ENCODE peak calls at places on chromosome 2, in ten cellular contexts. W is BE2C, O is astrocyte of the spinal cord, B is upper lobe of right lung, Z is AG04449, S is OCI-LY7, U is right atrium auricular region, T is neural progenitor cell, D is mucosa of descending colon, Q is tibial artery. P is an unnamed sample.

GRCh38 chr2:75574106-75574505 is 13.4 kb upstream of the EVA1A start:
- DNase-seq in W (no peak), O (no peak), B (no peak), Z (no peak), S (no peak), U (no peak), T (no peak), D (no peak), Q (no peak), P (no peak)

GRCh38 chr2:233487748-233488345 is 78.7 kb downstream of the USP40 start:
- DNase-seq in W (no peak), O (no peak), B (no peak), Z (no peak), S (no peak), U (no peak), T (no peak), D (no peak), Q (no peak), P (peak)

GRCh38 chr2:155546715-155547555 is 785.6 kb downstream of the NR4A2 start:
- DNase-seq in W (peak), O (peak), B (no peak), Z (no peak), S (no peak), U (no peak), T (no peak), D (no peak), Q (no peak), P (no peak)

GRCh38 chr2:120877409-120877808 is 141.7 kb downstream of the GLI2 start:
- DNase-seq in W (no peak), O (no peak), B (no peak), Z (no peak), S (no peak), U (no peak), T (no peak), D (no peak), Q (no peak), P (no peak)

GRCh38 chr2:200677721-200678532 is 92.1 kb downstream of the AOX1 start:
- DNase-seq in W (no peak), O (peak), B (no peak), Z (no peak), S (no peak), U (peak), T (no peak), D (no peak), Q (peak), P (peak)

GRCh38 chr2:51013060-51013746 is 18.7 kb downstream of the NRXN1 start:
- DNase-seq in W (no peak), O (no peak), B (peak), Z (no peak), S (peak), U (no peak), T (peak), D (peak), Q (no peak), P (peak)

GRCh38 chr2:173218331-173219056 is 136.2 kb upstream of the CDCA7 start:
- DNase-seq in W (no peak), O (peak), B (no peak), Z (no peak), S (no peak), U (no peak), T (peak), D (no peak), Q (no peak), P (peak)

GRCh38 chr2:112229365-112229764 is 25.5 kb downstream of the ZC3H8 start:
- DNase-seq in W (no peak), O (peak), B (no peak), Z (no peak), S (no peak), U (no peak), T (no peak), D (no peak), Q (no peak), P (peak)

GRCh38 chr2:205216092-205216491 is 466.2 kb upstream of the NRP2 start:
- DNase-seq in W (no peak), O (no peak), B (no peak), Z (no peak), S (no peak), U (no peak), T (no peak), D (no peak), Q (no peak), P (no peak)

GRCh38 chr2:175627405-175627804 is 374.7 kb downstream of the LNPK start:
- DNase-seq in W (no peak), O (no peak), B (no peak), Z (peak), S (no peak), U (no peak), T (no peak), D (no peak), Q (no peak), P (no peak)

GRCh38 chr2:197322729-197323720 is 12.4 kb upstream of the ANKRD44 start:
- DNase-seq in W (no peak), O (no peak), B (no peak), Z (no peak), S (no peak), U (no peak), T (no peak), D (no peak), Q (no peak), P (no peak)

GRCh38 chr2:189165656-189166380 is 13.7 kb downstream of the COL5A2 start:
- DNase-seq in W (no peak), O (peak), B (no peak), Z (no peak), S (no peak), U (no peak), T (no peak), D (no peak), Q (no peak), P (no peak)

GRCh38 chr2:3617198-3617890 is 22.4 kb downstream of the COLEC11 start:
- DNase-seq in W (no peak), O (no peak), B (peak), Z (no peak), S (no peak), U (no peak), T (no peak), D (no peak), Q (peak), P (no peak)
- TF ChIP-seq CTCF in W (no peak), O (no peak), B (no peak), Z (no peak), S (no peak), U (no peak), T (no peak), D (no peak), Q (no peak), P (no peak)

GRCh38 chr2:104574367-104574766 is 279.5 kb upstream of the POU3F3 start:
- DNase-seq in W (no peak), O (no peak), B (no peak), Z (no peak), S (no peak), U (no peak), T (no peak), D (no peak), Q (no peak), P (no peak)
- H3K4me3 ChIP-seq in W (no peak), O (no peak), B (no peak), Z (no peak), S (no peak), U (no peak), T (no peak), D (no peak), Q (no peak), P (no peak)

GRCh38 chr2:142136571-142136970 is 5.8 kb upstream of the LRP1B start:
- DNase-seq in W (no peak), O (no peak), B (no peak), Z (no peak), S (no peak), U (no peak), T (no peak), D (no peak), Q (no peak), P (no peak)

GRCh38 chr2:142144547-142144946 is 13.7 kb upstream of the LRP1B start:
- DNase-seq in W (no peak), O (no peak), B (no peak), Z (no peak), S (no peak), U (no peak), T (no peak), D (no peak), Q (no peak), P (no peak)

GRCh38 chr2:142142595-142142994 is 11.8 kb upstream of the LRP1B start:
- DNase-seq in W (no peak), O (no peak), B (no peak), Z (no peak), S (no peak), U (no peak), T (no peak), D (no peak), Q (no peak), P (peak)

GRCh38 chr2:142139384-142139783 is 8.6 kb upstream of the LRP1B start:
- DNase-seq in W (no peak), O (no peak), B (no peak), Z (no peak), S (no peak), U (no peak), T (no peak), D (no peak), Q (no peak), P (no peak)

GRCh38 chr2:142140434-142140845 is 9.6 kb upstream of the LRP1B start:
- DNase-seq in W (no peak), O (peak), B (no peak), Z (no peak), S (peak), U (no peak), T (peak), D (no peak), Q (no peak), P (peak)
- TF ChIP-seq CTCF in W (peak), O (peak), B (peak), Z (no peak), S (peak), U (no peak), T (peak), D (no peak), Q (peak), P (peak)

GRCh38 chr2:186755066-186755465 is 61.2 kb downstream of the FAM171B start:
- DNase-seq in W (no peak), O (peak), B (no peak), Z (no peak), S (no peak), U (no peak), T (no peak), D (no peak), Q (no peak), P (peak)
- H3K4me3 ChIP-seq in W (no peak), O (no peak), B (no peak), Z (no peak), S (no peak), U (no peak), T (no peak), D (no peak), Q (no peak), P (no peak)

P was measured in choroid plexus epithelial cell.